ENCODE peak calls at places on chromosomes 16 and 17, in six cellular contexts. M is adrenal gland, N is brain microvascular endothelial cell, R is H9, W is aorta, Z is mesenchymal stem cell. X is an unnamed sample.

GRCh38 chr16:11497851-11498289 is 88.8 kb downstream of the LITAF start:
- DNase-seq in Z (peak), N (peak), M (peak), W (no peak), R (no peak), X (no peak)

GRCh38 chr16:67254809-67255552 is 6.2 kb downstream of the SLC9A5 start:
- DNase-seq in W (no peak), Z (no peak), N (no peak), M (no peak), R (no peak), X (no peak)

GRCh38 chr17:31442860-31443259 is 51.4 kb downstream of the RAB11FIP4 start:
- DNase-seq in M (no peak), W (no peak), R (no peak), N (no peak), Z (no peak), X (no peak)

GRCh38 chr17:21816592-21817567 is 124.6 kb downstream of the KCNJ18 start:
- DNase-seq in Z (no peak), M (no peak), N (no peak), R (no peak), W (no peak), X (no peak)

GRCh38 chr16:6701096-6701495 is 631.5 kb upstream of the RBFOX1 start:
- DNase-seq in Z (no peak), W (no peak), M (no peak), R (no peak), N (no peak), X (no peak)

GRCh38 chr17:77885678-77886386 is 72.7 kb upstream of the TNRC6C start:
- DNase-seq in W (no peak), N (no peak), Z (no peak), M (no peak), R (no peak), X (no peak)

GRCh38 chr16:53482123-53482522 is 20.9 kb downstream of the AKTIP start:
- DNase-seq in N (no peak), M (no peak), Z (peak), W (no peak), R (no peak), X (no peak)

GRCh38 chr17:37483311-37484039 is 6.2 kb upstream of the DUSP14 start:
- DNase-seq in R (no peak), W (no peak), Z (peak), N (peak), M (peak), X (no peak)

GRCh38 chr16:27237229-27238015 is 31.1 kb downstream of the NSMCE1 start:
- DNase-seq in W (peak), Z (peak), R (no peak), N (peak), M (peak), X (no peak)

GRCh38 chr17:46733837-46734516 is 84.5 kb downstream of the WNT3 start:
- DNase-seq in M (no peak), R (no peak), W (no peak), Z (peak), N (no peak), X (no peak)

GRCh38 chr17:17067277-17067676 is 25.0 kb downstream of the MPRIP start:
- DNase-seq in N (peak), W (no peak), M (no peak), Z (no peak), R (peak), X (no peak)

GRCh38 chr16:77499373-77500285 is 64.8 kb upstream of the ADAMTS18 start:
- DNase-seq in N (peak), Z (peak), R (no peak), M (peak), W (peak), X (no peak)

GRCh38 chr16:56684256-56684925 is 2.1 kb downstream of the MT1X start:
- DNase-seq in R (no peak), Z (no peak), W (no peak), M (no peak), N (no peak), X (no peak)

GRCh38 chr16:35776-36305 is 17.6 kb downstream of the POLR3K start:
- DNase-seq in N (no peak), M (no peak), R (no peak), W (peak), Z (no peak), X (no peak)

GRCh38 chr17:48543854-48544355 is 1.0 kb downstream of the HOXB2 start:
- DNase-seq in R (no peak), M (no peak), W (no peak), Z (peak), N (no peak), X (no peak)

GRCh38 chr17:48429638-48430586 is at the start of gene SKAP1:
- DNase-seq in Z (no peak), W (peak), R (peak), M (no peak), N (no peak), X (no peak)

GRCh38 chr17:1232786-1233185 is 37.5 kb upstream of the BHLHA9 start:
- DNase-seq in W (no peak), R (no peak), M (no peak), N (peak), Z (peak), X (no peak)
- H3K27ac ChIP-seq in W (no peak), R (no peak), M (no peak), N (peak), Z (no peak), X (no peak)

DNA sequence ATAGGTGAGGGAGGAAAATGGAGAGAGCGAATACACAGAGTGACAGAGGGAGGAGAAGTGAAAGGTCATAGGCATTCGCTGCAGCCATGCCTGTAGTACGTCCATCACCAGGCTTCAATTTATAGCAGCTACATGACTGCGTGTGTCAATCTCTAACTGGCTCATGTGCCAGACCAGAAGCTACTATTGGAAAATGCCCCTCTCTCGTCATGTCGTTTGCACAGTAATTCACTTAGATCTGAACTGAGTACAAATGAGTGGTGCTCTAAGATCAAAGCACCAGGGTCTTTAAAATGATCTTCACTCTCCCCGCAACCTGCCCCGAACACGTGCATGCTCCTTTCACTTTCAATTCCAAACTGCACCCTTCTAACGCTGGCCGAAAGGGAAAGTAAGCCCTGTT is 51.3 kb downstream of the ADCY9 start:
- DNase-seq in N (no peak), M (peak), R (no peak), W (no peak), Z (no peak), X (no peak)
- H3K27ac ChIP-seq in N (no peak), M (no peak), R (no peak), W (no peak), Z (no peak), X (no peak)

GRCh38 chr17:7042507-7043194 is 1.2 kb downstream of the SLC16A11 start:
- DNase-seq in W (no peak), Z (no peak), R (peak), M (no peak), N (no peak), X (no peak)
- H3K27ac ChIP-seq in W (no peak), Z (no peak), R (no peak), M (no peak), N (no peak), X (no peak)

DNA sequence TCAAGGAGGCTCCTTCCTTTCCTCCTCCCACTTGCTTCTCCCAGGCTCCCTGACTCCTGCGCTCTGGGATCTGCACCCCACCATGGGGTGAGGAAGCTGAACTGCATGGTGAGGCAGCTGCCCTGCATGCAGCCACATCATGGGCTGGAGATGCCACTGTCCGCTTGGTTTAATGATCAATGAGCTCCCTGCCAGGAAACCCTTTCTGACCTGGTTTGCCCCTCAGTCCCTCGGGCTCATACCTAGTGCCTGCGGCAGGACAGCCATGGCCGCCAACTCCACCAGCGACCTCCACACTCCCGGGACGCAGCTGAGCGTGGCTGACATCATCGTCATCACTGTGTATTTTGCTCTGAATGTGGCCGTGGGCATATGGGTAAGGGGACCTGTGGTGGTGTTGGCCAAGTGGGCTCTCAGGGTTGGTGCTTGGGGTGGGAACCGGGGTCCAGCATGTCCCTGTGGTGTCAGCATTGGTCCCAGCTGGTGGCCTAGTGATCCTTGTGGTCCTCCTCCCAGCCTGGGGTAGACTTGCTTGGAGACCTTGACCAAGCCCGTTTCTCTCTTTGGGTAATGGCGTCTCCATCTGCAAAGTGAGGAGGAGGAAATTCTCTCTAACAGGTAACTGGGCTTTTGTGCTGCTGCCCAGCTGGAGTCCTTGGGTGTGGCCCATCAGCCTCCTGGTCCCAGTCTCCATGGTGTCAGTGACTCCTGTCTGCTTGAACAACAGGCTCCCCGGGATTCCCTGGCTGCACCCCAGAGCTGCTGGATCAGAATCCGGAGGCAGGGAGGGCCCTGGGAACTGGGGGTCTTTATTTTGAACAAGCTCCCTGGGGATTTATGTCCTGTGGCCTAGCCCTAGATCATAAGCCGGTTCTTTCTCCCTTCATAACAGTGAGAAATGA is at the start of gene SLC5A10:
- DNase-seq in R (peak), Z (no peak), M (no peak), W (no peak), N (no peak), X (no peak)
- H3K27ac ChIP-seq in R (no peak), Z (peak), M (no peak), W (no peak), N (no peak), X (no peak)

GRCh38 chr17:64329571-64329970 is 61.1 kb downstream of the PECAM1 start:
- DNase-seq in M (no peak), R (no peak), N (no peak), W (no peak), Z (no peak), X (no peak)

GRCh38 chr17:64332502-64332901 is 58.2 kb downstream of the PECAM1 start:
- DNase-seq in N (no peak), W (no peak), Z (no peak), M (no peak), R (no peak), X (no peak)

GRCh38 chr17:64328875-64329405 is 61.7 kb downstream of the PECAM1 start:
- DNase-seq in M (no peak), Z (no peak), R (no peak), W (no peak), N (no peak), X (no peak)

GRCh38 chr17:64331946-64332493 is 58.6 kb downstream of the PECAM1 start:
- DNase-seq in Z (no peak), W (peak), R (no peak), M (peak), N (peak), X (no peak)

GRCh38 chr17:64331366-64331765 is 59.3 kb downstream of the PECAM1 start:
- DNase-seq in M (no peak), R (no peak), N (no peak), Z (no peak), W (no peak), X (no peak)
- H3K27ac ChIP-seq in M (peak), R (no peak), N (no peak), Z (no peak), W (no peak), X (no peak)

DNA sequence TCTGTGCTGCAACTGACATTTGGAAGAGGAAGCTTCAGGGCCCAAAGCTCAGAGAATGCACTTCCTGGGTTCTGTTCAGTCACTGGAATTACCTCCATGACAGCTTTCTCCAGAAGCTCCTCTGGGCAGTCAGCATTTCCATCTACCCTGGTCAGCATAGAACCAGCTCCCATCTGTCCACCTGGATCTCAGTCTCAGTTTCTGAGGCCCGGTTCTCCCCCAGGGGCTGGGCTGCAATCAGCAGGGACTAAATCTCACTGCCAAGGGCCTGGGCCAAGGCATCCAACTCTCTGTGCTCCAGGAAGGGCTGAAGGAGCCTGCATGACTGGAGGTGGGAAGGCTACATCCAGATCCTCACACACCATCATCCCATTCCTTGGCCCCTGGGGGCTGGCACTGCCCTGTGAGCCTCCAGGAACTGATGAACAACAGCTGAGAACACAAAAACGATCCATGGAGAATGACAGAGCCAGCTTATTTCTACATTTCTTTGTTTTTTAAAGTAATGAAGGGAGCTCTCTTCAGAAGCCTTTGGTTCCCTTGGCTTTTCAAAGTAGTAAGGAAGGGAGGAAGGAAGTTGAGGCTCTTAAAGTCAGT is 66.3 kb upstream of the MRTFB start:
- DNase-seq in M (peak), N (no peak), R (no peak), Z (no peak), W (no peak), X (no peak)
- H3K27ac ChIP-seq in M (peak), N (no peak), R (no peak), Z (no peak), W (peak), X (peak)

GRCh38 chr16:72457243-72457925 is 285.4 kb upstream of the PMFBP1 start:
- DNase-seq in Z (no peak), N (no peak), W (no peak), R (no peak), M (no peak), X (no peak)
- H3K27ac ChIP-seq in Z (no peak), N (no peak), W (no peak), R (no peak), M (no peak), X (no peak)